ENCODE peak calls at places on chromosomes 16 and 17, in ten cellular contexts. One of them, this sample, is unnamed.

GRCh38 chr16:5905935-5906334 is 808.3 kb upstream of the EEF2KMT start:
- DNase-seq in left colon: no peak
- DNase-seq in NCI-H510A treated with DMSO at 0.1 percent for 48 hours: no peak
- DNase-seq in astrocyte of the spinal cord: peak; percentile 73
- DNase-seq in cerebellar nuclear complex: no peak
- DNase-seq in activated gamma-delta T cell treated with anti-CD3 and anti-CD28 coated beads, Interleukin-2, amount 50 U/mL, for 16 hours: no peak
- DNase-seq in activated naive CD4-positive, alpha-beta T cell: no peak
- DNase-seq in EL: no peak
- DNase-seq in breast epithelium: no peak
- DNase-seq in NCI-H446: no peak
- DNase-seq in this sample: no peak

GRCh38 chr17:43434902-43435319 is 36.1 kb downstream of the ARL4D start:
- DNase-seq in left colon: no peak
- DNase-seq in NCI-H510A treated with DMSO at 0.1 percent for 48 hours: no peak
- DNase-seq in astrocyte of the spinal cord: peak; percentile 49
- DNase-seq in cerebellar nuclear complex: no peak
- DNase-seq in activated gamma-delta T cell treated with anti-CD3 and anti-CD28 coated beads, Interleukin-2, amount 50 U/mL, for 16 hours: no peak
- DNase-seq in activated naive CD4-positive, alpha-beta T cell: no peak
- DNase-seq in EL: no peak
- DNase-seq in breast epithelium: no peak
- DNase-seq in NCI-H446: no peak
- DNase-seq in this sample: no peak

GRCh38 chr17:81031571-81032550 is 3.1 kb upstream of the BAIAP2 start:
- DNase-seq in left colon: peak; percentile 34
- DNase-seq in NCI-H510A treated with DMSO at 0.1 percent for 48 hours: no peak
- DNase-seq in astrocyte of the spinal cord: no peak
- DNase-seq in cerebellar nuclear complex: no peak
- DNase-seq in activated gamma-delta T cell treated with anti-CD3 and anti-CD28 coated beads, Interleukin-2, amount 50 U/mL, for 16 hours: no peak
- DNase-seq in activated naive CD4-positive, alpha-beta T cell: no peak
- DNase-seq in EL: no peak
- DNase-seq in breast epithelium: no peak
- DNase-seq in NCI-H446: no peak
- DNase-seq in this sample: no peak

GRCh38 chr17:29069526-29070041 is 26.6 kb downstream of the PIPOX start:
- DNase-seq in left colon: peak; percentile 16
- DNase-seq in NCI-H510A treated with DMSO at 0.1 percent for 48 hours: no peak
- DNase-seq in astrocyte of the spinal cord: no peak
- DNase-seq in cerebellar nuclear complex: no peak
- DNase-seq in activated gamma-delta T cell treated with anti-CD3 and anti-CD28 coated beads, Interleukin-2, amount 50 U/mL, for 16 hours: no peak
- DNase-seq in activated naive CD4-positive, alpha-beta T cell: no peak
- DNase-seq in EL: peak; percentile 6
- DNase-seq in breast epithelium: no peak
- DNase-seq in NCI-H446: no peak
- DNase-seq in this sample: no peak

GRCh38 chr17:49637050-49637449 is 40.8 kb downstream of the SPOP start:
- DNase-seq in left colon: no peak
- DNase-seq in NCI-H510A treated with DMSO at 0.1 percent for 48 hours: no peak
- DNase-seq in astrocyte of the spinal cord: no peak
- DNase-seq in cerebellar nuclear complex: no peak
- DNase-seq in activated gamma-delta T cell treated with anti-CD3 and anti-CD28 coated beads, Interleukin-2, amount 50 U/mL, for 16 hours: no peak
- DNase-seq in activated naive CD4-positive, alpha-beta T cell: no peak
- DNase-seq in EL: peak; percentile 67
- DNase-seq in breast epithelium: no peak
- DNase-seq in NCI-H446: no peak
- DNase-seq in this sample: no peak

GRCh38 chr17:48639982-48640857 is 14.1 kb upstream of the HOXB9 start:
- DNase-seq in left colon: no peak
- DNase-seq in NCI-H510A treated with DMSO at 0.1 percent for 48 hours: no peak
- DNase-seq in astrocyte of the spinal cord: no peak
- DNase-seq in cerebellar nuclear complex: no peak
- DNase-seq in activated gamma-delta T cell treated with anti-CD3 and anti-CD28 coated beads, Interleukin-2, amount 50 U/mL, for 16 hours: no peak
- DNase-seq in activated naive CD4-positive, alpha-beta T cell: no peak
- DNase-seq in EL: no peak
- DNase-seq in breast epithelium: no peak
- DNase-seq in NCI-H446: no peak
- DNase-seq in this sample: no peak

GRCh38 chr16:80655751-80656150 is 115.0 kb downstream of the DYNLRB2 start:
- DNase-seq in left colon: no peak
- DNase-seq in NCI-H510A treated with DMSO at 0.1 percent for 48 hours: no peak
- DNase-seq in astrocyte of the spinal cord: no peak
- DNase-seq in cerebellar nuclear complex: no peak
- DNase-seq in activated gamma-delta T cell treated with anti-CD3 and anti-CD28 coated beads, Interleukin-2, amount 50 U/mL, for 16 hours: no peak
- DNase-seq in activated naive CD4-positive, alpha-beta T cell: no peak
- DNase-seq in EL: no peak
- DNase-seq in breast epithelium: no peak
- DNase-seq in NCI-H446: no peak
- DNase-seq in this sample: no peak

GRCh38 chr17:2101448-2102257 is 46.8 kb downstream of the HIC1 start:
- DNase-seq in left colon: peak; percentile 94
- DNase-seq in NCI-H510A treated with DMSO at 0.1 percent for 48 hours: no peak
- DNase-seq in astrocyte of the spinal cord: peak; percentile 79
- DNase-seq in cerebellar nuclear complex: no peak
- DNase-seq in activated gamma-delta T cell treated with anti-CD3 and anti-CD28 coated beads, Interleukin-2, amount 50 U/mL, for 16 hours: peak; percentile 34
- DNase-seq in activated naive CD4-positive, alpha-beta T cell: peak; percentile 53
- DNase-seq in EL: no peak
- DNase-seq in breast epithelium: peak; percentile 87
- DNase-seq in NCI-H446: no peak
- DNase-seq in this sample: no peak

GRCh38 chr16:11190585-11191565 is 65.1 kb downstream of the SOCS1 start:
- DNase-seq in left colon: no peak
- DNase-seq in NCI-H510A treated with DMSO at 0.1 percent for 48 hours: no peak
- DNase-seq in astrocyte of the spinal cord: peak; percentile 10
- DNase-seq in cerebellar nuclear complex: peak; percentile 20
- DNase-seq in activated gamma-delta T cell treated with anti-CD3 and anti-CD28 coated beads, Interleukin-2, amount 50 U/mL, for 16 hours: no peak
- DNase-seq in activated naive CD4-positive, alpha-beta T cell: no peak
- DNase-seq in EL: peak; percentile 20
- DNase-seq in breast epithelium: no peak
- DNase-seq in NCI-H446: peak; percentile 50
- DNase-seq in this sample: no peak

GRCh38 chr17:57924677-57925076 is 30.5 kb downstream of the CUEDC1 start:
- DNase-seq in left colon: no peak
- DNase-seq in NCI-H510A treated with DMSO at 0.1 percent for 48 hours: peak; percentile 20
- DNase-seq in astrocyte of the spinal cord: no peak
- DNase-seq in cerebellar nuclear complex: no peak
- DNase-seq in activated gamma-delta T cell treated with anti-CD3 and anti-CD28 coated beads, Interleukin-2, amount 50 U/mL, for 16 hours: no peak
- DNase-seq in activated naive CD4-positive, alpha-beta T cell: no peak
- DNase-seq in EL: no peak
- DNase-seq in breast epithelium: no peak
- DNase-seq in NCI-H446: peak; percentile 78
- DNase-seq in this sample: no peak

GRCh38 chr17:74763565-74764387 is 12.4 kb downstream of the NAT9 start:
- DNase-seq in left colon: peak; percentile 78
- DNase-seq in NCI-H510A treated with DMSO at 0.1 percent for 48 hours: no peak
- DNase-seq in astrocyte of the spinal cord: no peak
- DNase-seq in cerebellar nuclear complex: no peak
- DNase-seq in activated gamma-delta T cell treated with anti-CD3 and anti-CD28 coated beads, Interleukin-2, amount 50 U/mL, for 16 hours: no peak
- DNase-seq in activated naive CD4-positive, alpha-beta T cell: no peak
- DNase-seq in EL: no peak
- DNase-seq in breast epithelium: no peak
- DNase-seq in NCI-H446: no peak
- DNase-seq in this sample: no peak

GRCh38 chr16:87463722-87464690 is 28.8 kb downstream of the ZCCHC14 start:
- DNase-seq in left colon: no peak
- DNase-seq in NCI-H510A treated with DMSO at 0.1 percent for 48 hours: no peak
- DNase-seq in astrocyte of the spinal cord: no peak
- DNase-seq in cerebellar nuclear complex: no peak
- DNase-seq in activated gamma-delta T cell treated with anti-CD3 and anti-CD28 coated beads, Interleukin-2, amount 50 U/mL, for 16 hours: no peak
- DNase-seq in activated naive CD4-positive, alpha-beta T cell: no peak
- DNase-seq in EL: peak; percentile 77
- DNase-seq in breast epithelium: no peak
- DNase-seq in NCI-H446: no peak
- DNase-seq in this sample: peak; percentile 56

GRCh38 chr16:46731691-46732555 is 16.2 kb downstream of the MYLK3 start:
- DNase-seq in left colon: no peak
- DNase-seq in NCI-H510A treated with DMSO at 0.1 percent for 48 hours: no peak
- DNase-seq in astrocyte of the spinal cord: no peak
- DNase-seq in cerebellar nuclear complex: no peak
- DNase-seq in activated gamma-delta T cell treated with anti-CD3 and anti-CD28 coated beads, Interleukin-2, amount 50 U/mL, for 16 hours: no peak
- DNase-seq in activated naive CD4-positive, alpha-beta T cell: no peak
- DNase-seq in EL: no peak
- DNase-seq in breast epithelium: no peak
- DNase-seq in NCI-H446: no peak
- DNase-seq in this sample: no peak

GRCh38 chr16:4746991-4747574 is 12.7 kb downstream of the DNAAF8 start:
- DNase-seq in left colon: no peak
- DNase-seq in NCI-H510A treated with DMSO at 0.1 percent for 48 hours: no peak
- DNase-seq in astrocyte of the spinal cord: no peak
- DNase-seq in cerebellar nuclear complex: no peak
- DNase-seq in activated gamma-delta T cell treated with anti-CD3 and anti-CD28 coated beads, Interleukin-2, amount 50 U/mL, for 16 hours: no peak
- DNase-seq in activated naive CD4-positive, alpha-beta T cell: no peak
- DNase-seq in EL: no peak
- DNase-seq in breast epithelium: no peak
- DNase-seq in NCI-H446: no peak
- DNase-seq in this sample: no peak

GRCh38 chr17:9220466-9221230 is 199.3 kb downstream of the NTN1 start:
- DNase-seq in left colon: no peak
- DNase-seq in NCI-H510A treated with DMSO at 0.1 percent for 48 hours: no peak
- DNase-seq in astrocyte of the spinal cord: no peak
- DNase-seq in cerebellar nuclear complex: no peak
- DNase-seq in activated gamma-delta T cell treated with anti-CD3 and anti-CD28 coated beads, Interleukin-2, amount 50 U/mL, for 16 hours: no peak
- DNase-seq in activated naive CD4-positive, alpha-beta T cell: no peak
- DNase-seq in EL: no peak
- DNase-seq in breast epithelium: no peak
- DNase-seq in NCI-H446: no peak
- DNase-seq in this sample: no peak

GRCh38 chr16:84502581-84502980 is 1.9 kb downstream of the MEAK7 start:
- DNase-seq in left colon: no peak
- DNase-seq in NCI-H510A treated with DMSO at 0.1 percent for 48 hours: no peak
- DNase-seq in astrocyte of the spinal cord: no peak
- DNase-seq in cerebellar nuclear complex: no peak
- DNase-seq in activated gamma-delta T cell treated with anti-CD3 and anti-CD28 coated beads, Interleukin-2, amount 50 U/mL, for 16 hours: no peak
- DNase-seq in activated naive CD4-positive, alpha-beta T cell: no peak
- DNase-seq in EL: peak; percentile 32
- DNase-seq in breast epithelium: no peak
- DNase-seq in NCI-H446: no peak
- DNase-seq in this sample: no peak

GRCh38 chr17:73528679-73529078 is 115.6 kb downstream of the SDK2 start:
- DNase-seq in left colon: no peak
- DNase-seq in NCI-H510A treated with DMSO at 0.1 percent for 48 hours: no peak
- DNase-seq in astrocyte of the spinal cord: no peak
- DNase-seq in cerebellar nuclear complex: no peak
- DNase-seq in activated gamma-delta T cell treated with anti-CD3 and anti-CD28 coated beads, Interleukin-2, amount 50 U/mL, for 16 hours: no peak
- DNase-seq in activated naive CD4-positive, alpha-beta T cell: no peak
- DNase-seq in EL: no peak
- DNase-seq in breast epithelium: no peak
- DNase-seq in NCI-H446: no peak
- DNase-seq in this sample: no peak

GRCh38 chr16:75250089-75250808 is 1.2 kb downstream of the BCAR1 start:
- DNase-seq in left colon: peak; percentile 79
- DNase-seq in NCI-H510A treated with DMSO at 0.1 percent for 48 hours: no peak
- DNase-seq in astrocyte of the spinal cord: peak; percentile 27
- DNase-seq in cerebellar nuclear complex: no peak
- DNase-seq in activated gamma-delta T cell treated with anti-CD3 and anti-CD28 coated beads, Interleukin-2, amount 50 U/mL, for 16 hours: no peak
- DNase-seq in activated naive CD4-positive, alpha-beta T cell: no peak
- DNase-seq in EL: peak; percentile 46
- DNase-seq in breast epithelium: no peak
- DNase-seq in NCI-H446: no peak
- DNase-seq in this sample: no peak

GRCh38 chr16:72108353-72109102 is 14.9 kb downstream of the DHX38 start:
- DNase-seq in left colon: no peak
- DNase-seq in NCI-H510A treated with DMSO at 0.1 percent for 48 hours: no peak
- DNase-seq in astrocyte of the spinal cord: no peak
- DNase-seq in cerebellar nuclear complex: no peak
- DNase-seq in activated gamma-delta T cell treated with anti-CD3 and anti-CD28 coated beads, Interleukin-2, amount 50 U/mL, for 16 hours: no peak
- DNase-seq in activated naive CD4-positive, alpha-beta T cell: no peak
- DNase-seq in EL: no peak
- DNase-seq in breast epithelium: no peak
- DNase-seq in NCI-H446: no peak
- DNase-seq in this sample: peak; percentile 8

GRCh38 chr16:84579936-84580335 is 37.9 kb downstream of the COTL1 start:
- DNase-seq in left colon: no peak
- DNase-seq in NCI-H510A treated with DMSO at 0.1 percent for 48 hours: no peak
- DNase-seq in astrocyte of the spinal cord: no peak
- DNase-seq in cerebellar nuclear complex: no peak
- DNase-seq in activated gamma-delta T cell treated with anti-CD3 and anti-CD28 coated beads, Interleukin-2, amount 50 U/mL, for 16 hours: no peak
- DNase-seq in activated naive CD4-positive, alpha-beta T cell: no peak
- DNase-seq in EL: no peak
- DNase-seq in breast epithelium: no peak
- DNase-seq in NCI-H446: no peak
- DNase-seq in this sample: no peak